ENCODE peak calls at places on chromosomes 6 and 20, in four cellular contexts. I is PC-9, A is heart left ventricle, V is left lung. K is an unnamed sample. For H3K4me1, the result is how much of the 10 kb centered on the place peaks cover.

GRCh38 chr20:24763386-24764026 is 185.6 kb upstream of the CST7 start:
- DNase-seq in A (no peak), I (no peak), V (peak), K (no peak)

GRCh38 chr20:1824834-1825233 is 70.4 kb upstream of the SIRPA start:
- DNase-seq in A (no peak), I (no peak), V (no peak), K (no peak)

GRCh38 chr20:53080969-53081871 is 109.1 kb downstream of the TSHZ2 start:
- DNase-seq in I (no peak), A (no peak), V (no peak), K (peak)

GRCh38 chr6:143810745-143811144 is 32.4 kb upstream of the LTV1 start:
- DNase-seq in I (no peak), A (no peak), V (no peak), K (no peak)

GRCh38 chr6:22667855-22668254 is 98.5 kb downstream of the HDGFL1 start:
- DNase-seq in I (no peak), A (no peak), V (no peak), K (no peak)

GRCh38 chr20:3739054-3739925 is 6.8 kb downstream of the HSPA12B start:
- DNase-seq in V (no peak), I (no peak), A (peak), K (no peak)

GRCh38 chr6:13559968-13560650 is 14.3 kb upstream of the SIRT5 start:
- DNase-seq in A (no peak), I (no peak), V (no peak), K (no peak)

GRCh38 chr6:163883946-163884345 is 469.4 kb downstream of the QKI start:
- DNase-seq in I (no peak), V (no peak), A (no peak), K (no peak)

GRCh38 chr6:136090929-136091328 is 159.2 kb downstream of the MTFR2 start:
- DNase-seq in A (no peak), V (no peak), I (no peak), K (no peak)

GRCh38 chr20:20525756-20526155 is 157.9 kb downstream of the INSM1 start:
- DNase-seq in V (no peak), A (no peak), I (no peak), K (no peak)

GRCh38 chr6:40376113-40376650 is 211.0 kb downstream of the LRFN2 start:
- DNase-seq in I (no peak), V (no peak), A (no peak), K (no peak)

GRCh38 chr6:13355969-13356368 is 27.6 kb upstream of the TBC1D7 start:
- DNase-seq in I (no peak), A (no peak), V (no peak), K (no peak)

GRCh38 chr6:12335131-12335527 is 45.0 kb downstream of the EDN1 start:
- DNase-seq in I (no peak), V (no peak), A (no peak), K (no peak)

GRCh38 chr20:17895641-17896246 is 72.8 kb downstream of the SNX5 start:
- DNase-seq in A (peak), I (no peak), V (peak), K (no peak)

GRCh38 chr6:99602519-99603420 is 3.9 kb upstream of the PRDM13 start:
- DNase-seq in A (no peak), I (no peak), V (peak), K (no peak)

GRCh38 chr6:69780585-69781178 is 16.1 kb downstream of the LMBRD1 start:
- DNase-seq in V (no peak), I (no peak), A (no peak), K (peak)

GRCh38 chr20:9068232-9068781 is 580 bp upstream of the PLCB4 start:
- DNase-seq in V (peak), I (peak), A (peak), K (peak)

GRCh38 chr6:89034586-89035251 is 45.8 kb upstream of the PNRC1 start:
- DNase-seq in I (no peak), A (no peak), V (no peak), K (no peak)

GRCh38 chr6:4879724-4880372 is 103.6 kb downstream of the CDYL start:
- DNase-seq in A (no peak), V (no peak), I (no peak), K (no peak)

GRCh38 chr6:112620832-112621569 is 273.9 kb downstream of the RFPL4B start:
- DNase-seq in A (no peak), I (no peak), V (no peak), K (no peak)

GRCh38 chr6:85118233-85118632 is 331.6 kb upstream of the NT5E start:
- DNase-seq in V (no peak), A (no peak), I (no peak), K (no peak)

GRCh38 chr6:149563203-149563927 is 2.8 kb upstream of the GINM1 start:
- DNase-seq in I (no peak), V (no peak), A (no peak), K (no peak)

GRCh38 chr6:144214622-144215401 is 64.5 kb downstream of the STX11 start:
- DNase-seq in I (no peak), V (peak), A (peak), K (no peak)

GRCh38 chr6:140441256-140441655 is 1066.8 kb upstream of the CITED2 start:
- DNase-seq in I (peak), A (peak), V (peak), K (peak)

GRCh38 chr20:54606384-54606783 is 131.0 kb downstream of the DOK5 start:
- DNase-seq in A (no peak), V (no peak), I (no peak), K (no peak)

GRCh38 chr6:146472918-146473317 is 70.7 kb upstream of the RAB32 start:
- DNase-seq in I (no peak), A (no peak), V (no peak), K (no peak)

DNA sequence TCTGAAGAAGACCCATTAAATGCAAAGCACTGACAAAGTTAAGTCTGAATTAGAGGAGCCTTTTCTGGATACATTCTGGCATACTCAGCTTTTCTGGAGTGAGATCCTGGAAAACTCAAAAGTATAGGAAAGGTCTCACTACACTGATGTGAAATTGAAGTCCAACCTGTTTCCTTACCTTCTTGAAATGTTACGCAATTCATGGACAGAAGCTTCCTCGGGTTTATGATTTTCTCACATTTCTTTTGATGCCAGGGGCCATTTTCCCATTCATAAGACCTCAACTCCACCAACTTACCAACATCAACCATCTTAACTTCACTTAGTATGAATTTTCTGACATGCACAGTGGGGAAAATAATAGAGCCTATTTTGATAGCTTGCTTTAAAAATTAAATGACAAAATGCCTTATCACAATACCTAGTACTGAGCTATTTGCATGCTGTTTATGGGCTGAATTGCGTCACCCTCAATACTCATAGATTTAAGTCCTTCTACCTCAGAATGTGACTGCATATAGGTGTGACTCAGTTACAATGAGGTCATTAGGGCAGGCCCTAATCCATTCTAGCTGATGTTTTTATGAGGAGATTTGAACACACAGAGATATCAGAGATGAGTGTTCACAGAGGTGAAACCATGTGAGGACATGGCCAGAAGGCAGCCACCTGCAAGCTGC is 73.4 kb upstream of the RAB32 start:
- DNase-seq in I (no peak), A (no peak), V (no peak), K (no peak)
- H3K4me1 ChIP-seq in I (under half), A (under half), V (under half), K (under half)

DNA sequence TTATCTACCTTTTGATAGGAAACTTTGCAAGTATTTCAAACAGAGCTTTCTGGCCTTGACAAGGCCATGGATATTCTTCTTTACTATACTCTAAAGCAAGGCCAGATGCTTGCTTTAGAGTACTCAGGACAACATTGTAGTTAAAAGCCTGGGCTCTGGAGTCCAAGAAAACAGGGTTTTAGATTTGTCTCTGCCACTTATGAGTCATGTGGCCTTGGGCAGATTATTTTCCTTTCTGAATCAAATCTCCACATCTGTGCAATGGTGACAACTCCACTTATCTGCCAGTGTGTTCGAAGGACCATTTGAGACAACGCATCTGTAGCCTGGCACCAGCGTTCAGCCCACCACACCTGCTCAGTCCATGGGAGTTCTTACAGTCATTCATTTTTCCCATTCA is 265.9 kb upstream of the RIN2 start:
- DNase-seq in A (no peak), V (no peak), I (no peak), K (no peak)
- H3K4me1 ChIP-seq in A (under half), V (under half), I (under half), K (under half)

GRCh38 chr20:62224113-62224855 is 4.2 kb upstream of the HRH3 start:
- DNase-seq in I (no peak), A (no peak), V (peak), K (no peak)
- H3K4me1 ChIP-seq in I (under half), A (under half), V (under half), K (under half)

GRCh38 chr6:79668381-79668780 is 37.3 kb downstream of the SH3BGRL2 start:
- DNase-seq in V (no peak), A (no peak), I (no peak), K (no peak)
- H3K4me1 ChIP-seq in V (under half), A (under half), I (under half), K (under half)

GRCh38 chr6:168960557-168960956 is 293.1 kb downstream of the THBS2 start:
- DNase-seq in V (no peak), I (no peak), A (no peak), K (no peak)
- H3K4me1 ChIP-seq in V (under half), I (under half), A (under half), K (under half)

DNA sequence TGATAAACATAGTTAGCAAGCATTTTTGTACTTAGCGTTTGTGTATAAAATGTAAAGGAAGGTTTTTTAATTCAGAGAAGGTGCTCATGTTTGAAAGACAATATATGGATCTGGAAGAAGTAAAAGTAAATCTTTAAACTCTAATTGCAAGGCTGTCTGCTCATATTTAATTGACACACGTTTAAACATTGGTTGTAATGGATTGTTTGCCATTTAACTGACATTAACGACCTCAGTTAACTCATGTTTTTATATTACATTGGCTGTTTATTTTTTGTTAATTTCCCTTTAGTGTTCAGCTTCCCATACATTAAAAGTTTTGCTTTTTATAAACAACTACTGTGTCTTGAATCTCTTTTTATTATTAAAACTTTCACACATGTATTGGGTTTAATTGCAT is 208.1 kb downstream of the ARID1B start:
- DNase-seq in A (no peak), I (no peak), V (no peak), K (no peak)
- H3K4me1 ChIP-seq in A (half or more), I (under half), V (under half), K (under half)